ENCODE peak calls at places on chromosomes 12 and 14, in seven cellular contexts. One of them, this sample, is unnamed.

GRCh38 chr12:76268267-76268666 is 79.9 kb downstream of the BBS10 start:
- DNase-seq in neural progenitor cell: no peak
- DNase-seq in body of pancreas: no peak
- DNase-seq in endothelial cell of umbilical vein: no peak
- DNase-seq in tibial artery: no peak
- DNase-seq in endodermal cell: no peak
- DNase-seq in heart left ventricle: no peak
- DNase-seq in this sample: no peak

GRCh38 chr12:24172773-24173447 is 223.4 kb upstream of the SOX5 start:
- DNase-seq in neural progenitor cell: no peak
- DNase-seq in heart left ventricle: no peak
- DNase-seq in endothelial cell of umbilical vein: no peak
- DNase-seq in endodermal cell: no peak
- DNase-seq in tibial artery: no peak
- DNase-seq in body of pancreas: no peak
- DNase-seq in this sample: no peak

GRCh38 chr12:76879710-76880025 is 849 bp upstream of the CSRP2 start:
- DNase-seq in body of pancreas: no peak
- DNase-seq in heart left ventricle: peak; percentile 43
- DNase-seq in endothelial cell of umbilical vein: no peak
- DNase-seq in endodermal cell: no peak
- DNase-seq in tibial artery: peak; percentile 64
- DNase-seq in neural progenitor cell: no peak
- DNase-seq in this sample: no peak

GRCh38 chr12:116160196-116160595 is 117.3 kb downstream of the MED13L start:
- DNase-seq in endothelial cell of umbilical vein: no peak
- DNase-seq in body of pancreas: no peak
- DNase-seq in endodermal cell: no peak
- DNase-seq in neural progenitor cell: no peak
- DNase-seq in heart left ventricle: no peak
- DNase-seq in tibial artery: no peak
- DNase-seq in this sample: no peak

GRCh38 chr14:93332032-93332852 is 594 bp downstream of the BTBD7 start:
- DNase-seq in tibial artery: peak; percentile 33
- DNase-seq in heart left ventricle: peak; percentile 67
- DNase-seq in endothelial cell of umbilical vein: peak; percentile 70
- DNase-seq in body of pancreas: peak; percentile 72
- DNase-seq in neural progenitor cell: peak; percentile 85
- DNase-seq in endodermal cell: peak; percentile 86
- DNase-seq in this sample: peak; percentile 70

GRCh38 chr12:109596418-109597244 is 23.0 kb downstream of the MVK start:
- DNase-seq in body of pancreas: no peak
- DNase-seq in tibial artery: no peak
- DNase-seq in neural progenitor cell: no peak
- DNase-seq in endothelial cell of umbilical vein: no peak
- DNase-seq in endodermal cell: peak; percentile 65
- DNase-seq in heart left ventricle: no peak
- DNase-seq in this sample: no peak

GRCh38 chr12:73817161-73817560 is 720.5 kb upstream of the ATXN7L3B start:
- DNase-seq in heart left ventricle: no peak
- DNase-seq in endothelial cell of umbilical vein: no peak
- DNase-seq in endodermal cell: no peak
- DNase-seq in body of pancreas: no peak
- DNase-seq in neural progenitor cell: no peak
- DNase-seq in tibial artery: no peak
- DNase-seq in this sample: no peak

GRCh38 chr12:12010277-12011031 is 60.3 kb upstream of the BCL2L14 start:
- DNase-seq in endothelial cell of umbilical vein: no peak
- DNase-seq in body of pancreas: peak; percentile 69
- DNase-seq in tibial artery: peak; percentile 71
- DNase-seq in heart left ventricle: peak; percentile 74
- DNase-seq in neural progenitor cell: no peak
- DNase-seq in endodermal cell: peak; percentile 54
- DNase-seq in this sample: peak; percentile 78

GRCh38 chr14:77076118-77076631 is 21.9 kb upstream of the CIPC start:
- DNase-seq in endothelial cell of umbilical vein: peak; percentile 89
- DNase-seq in endodermal cell: peak; percentile 84
- DNase-seq in tibial artery: peak; percentile 88
- DNase-seq in body of pancreas: peak; percentile 73
- DNase-seq in heart left ventricle: peak; percentile 85
- DNase-seq in neural progenitor cell: peak; percentile 52
- DNase-seq in this sample: peak; percentile 82

GRCh38 chr12:726281-727140 is 25.9 kb upstream of the WNK1 start:
- DNase-seq in endothelial cell of umbilical vein: no peak
- DNase-seq in neural progenitor cell: no peak
- DNase-seq in endodermal cell: no peak
- DNase-seq in heart left ventricle: no peak
- DNase-seq in body of pancreas: no peak
- DNase-seq in tibial artery: no peak
- DNase-seq in this sample: no peak

GRCh38 chr12:81992461-81992860 is 233.3 kb upstream of the PPFIA2 start:
- DNase-seq in endothelial cell of umbilical vein: peak; percentile 1
- DNase-seq in body of pancreas: peak; percentile 10
- DNase-seq in heart left ventricle: no peak
- DNase-seq in tibial artery: peak; percentile 30
- DNase-seq in neural progenitor cell: peak; percentile 59
- DNase-seq in endodermal cell: peak; percentile 84
- DNase-seq in this sample: no peak

GRCh38 chr12:26219736-26220135 is 24.4 kb downstream of the SSPN start:
- DNase-seq in endothelial cell of umbilical vein: no peak
- DNase-seq in endodermal cell: no peak
- DNase-seq in heart left ventricle: no peak
- DNase-seq in tibial artery: no peak
- DNase-seq in neural progenitor cell: no peak
- DNase-seq in body of pancreas: no peak
- DNase-seq in this sample: no peak

GRCh38 chr14:49861581-49861922 is 9.0 kb upstream of the NEMF start:
- DNase-seq in endothelial cell of umbilical vein: no peak
- DNase-seq in tibial artery: peak; percentile 67
- DNase-seq in neural progenitor cell: peak; percentile 79
- DNase-seq in body of pancreas: peak; percentile 57
- DNase-seq in endodermal cell: peak; percentile 86
- DNase-seq in heart left ventricle: peak; percentile 72
- DNase-seq in this sample: peak; percentile 77

GRCh38 chr14:22265319-22266140 is 323.5 kb downstream of the DAD1 start:
- DNase-seq in tibial artery: no peak
- DNase-seq in body of pancreas: no peak
- DNase-seq in endodermal cell: no peak
- DNase-seq in endothelial cell of umbilical vein: no peak
- DNase-seq in neural progenitor cell: peak; percentile 40
- DNase-seq in heart left ventricle: no peak
- DNase-seq in this sample: no peak

GRCh38 chr12:22527999-22528398 is 16.3 kb downstream of the C2CD5 start:
- DNase-seq in neural progenitor cell: no peak
- DNase-seq in endothelial cell of umbilical vein: peak; percentile 71
- DNase-seq in body of pancreas: no peak
- DNase-seq in heart left ventricle: no peak
- DNase-seq in endodermal cell: no peak
- DNase-seq in tibial artery: no peak
- DNase-seq in this sample: no peak

GRCh38 chr12:27425306-27425705 is 21.2 kb upstream of the SMCO2 start:
- DNase-seq in heart left ventricle: no peak
- DNase-seq in body of pancreas: no peak
- DNase-seq in endodermal cell: no peak
- DNase-seq in endothelial cell of umbilical vein: no peak
- DNase-seq in tibial artery: no peak
- DNase-seq in neural progenitor cell: no peak
- DNase-seq in this sample: no peak

GRCh38 chr12:107983871-107984480 is 145.1 kb upstream of the WSCD2 start:
- DNase-seq in endothelial cell of umbilical vein: no peak
- DNase-seq in neural progenitor cell: no peak
- DNase-seq in heart left ventricle: no peak
- DNase-seq in tibial artery: no peak
- DNase-seq in endodermal cell: no peak
- DNase-seq in body of pancreas: no peak
- DNase-seq in this sample: no peak

GRCh38 chr14:35696575-35696974 is 112.5 kb downstream of the RALGAPA1 start:
- DNase-seq in endodermal cell: no peak
- DNase-seq in endothelial cell of umbilical vein: peak; percentile 8
- DNase-seq in heart left ventricle: no peak
- DNase-seq in neural progenitor cell: no peak
- DNase-seq in tibial artery: no peak
- DNase-seq in body of pancreas: no peak
- DNase-seq in this sample: no peak

GRCh38 chr12:29025936-29026335 is 123.1 kb upstream of the FAR2 start:
- DNase-seq in neural progenitor cell: no peak
- DNase-seq in endothelial cell of umbilical vein: no peak
- DNase-seq in endodermal cell: no peak
- DNase-seq in heart left ventricle: no peak
- DNase-seq in body of pancreas: no peak
- DNase-seq in tibial artery: no peak
- DNase-seq in this sample: no peak

GRCh38 chr14:59199614-59200013 is 11.1 kb downstream of the DAAM1 start:
- DNase-seq in neural progenitor cell: no peak
- DNase-seq in heart left ventricle: no peak
- DNase-seq in endodermal cell: no peak
- DNase-seq in tibial artery: no peak
- DNase-seq in body of pancreas: no peak
- DNase-seq in endothelial cell of umbilical vein: no peak
- DNase-seq in this sample: no peak

GRCh38 chr12:95583933-95584332 is 32.7 kb upstream of the USP44 start:
- DNase-seq in heart left ventricle: no peak
- DNase-seq in neural progenitor cell: no peak
- DNase-seq in endodermal cell: peak; percentile 60
- DNase-seq in endothelial cell of umbilical vein: no peak
- DNase-seq in tibial artery: no peak
- DNase-seq in body of pancreas: no peak
- DNase-seq in this sample: no peak

GRCh38 chr14:86003998-86004397 is 474.1 kb downstream of the FLRT2 start:
- DNase-seq in tibial artery: no peak
- DNase-seq in endodermal cell: no peak
- DNase-seq in endothelial cell of umbilical vein: no peak
- DNase-seq in body of pancreas: no peak
- DNase-seq in neural progenitor cell: no peak
- DNase-seq in heart left ventricle: no peak
- DNase-seq in this sample: no peak

GRCh38 chr12:75634244-75635222 is 123.1 kb upstream of the KRR1 start:
- DNase-seq in heart left ventricle: no peak
- DNase-seq in tibial artery: no peak
- DNase-seq in endothelial cell of umbilical vein: peak; percentile 69
- DNase-seq in body of pancreas: no peak
- DNase-seq in neural progenitor cell: no peak
- DNase-seq in endodermal cell: no peak
- DNase-seq in this sample: no peak

GRCh38 chr12:95218164-95218851 is 701 bp downstream of the VEZT start:
- DNase-seq in tibial artery: no peak
- DNase-seq in body of pancreas: peak; percentile 75
- DNase-seq in heart left ventricle: no peak
- DNase-seq in neural progenitor cell: no peak
- DNase-seq in endothelial cell of umbilical vein: peak; percentile 81
- DNase-seq in endodermal cell: no peak
- DNase-seq in this sample: no peak

GRCh38 chr12:80233926-80234325 is 134.6 kb downstream of the OTOGL start:
- DNase-seq in neural progenitor cell: no peak
- DNase-seq in endothelial cell of umbilical vein: no peak
- DNase-seq in heart left ventricle: no peak
- DNase-seq in tibial artery: no peak
- DNase-seq in body of pancreas: no peak
- DNase-seq in endodermal cell: no peak
- DNase-seq in this sample: no peak

GRCh38 chr14:69084023-69084422 is 68.9 kb downstream of the DCAF5 start:
- DNase-seq in neural progenitor cell: no peak
- DNase-seq in body of pancreas: no peak
- DNase-seq in endothelial cell of umbilical vein: no peak
- DNase-seq in tibial artery: no peak
- DNase-seq in heart left ventricle: no peak
- DNase-seq in endodermal cell: peak; percentile 49
- DNase-seq in this sample: no peak
- H3K27ac ChIP-seq in neural progenitor cell: no peak overlapping the region
- H3K27ac ChIP-seq in body of pancreas: no peak overlapping the region
- H3K27ac ChIP-seq in endothelial cell of umbilical vein: no peak overlapping the region
- H3K27ac ChIP-seq in tibial artery: no peak overlapping the region
- H3K27ac ChIP-seq in heart left ventricle: no peak overlapping the region
- H3K27ac ChIP-seq in endodermal cell: no peak overlapping the region
- H3K27ac ChIP-seq in this sample: no peak overlapping the region

GRCh38 chr14:75711796-75712211 is 50.8 kb downstream of the TTLL5 start:
- DNase-seq in neural progenitor cell: peak; percentile 88
- DNase-seq in tibial artery: peak; percentile 56
- DNase-seq in body of pancreas: peak; percentile 90
- DNase-seq in heart left ventricle: peak; percentile 74
- DNase-seq in endothelial cell of umbilical vein: peak; percentile 46
- DNase-seq in endodermal cell: peak; percentile 86
- DNase-seq in this sample: peak; percentile 77
- H3K4me1 ChIP-seq in neural progenitor cell: peaks cover 17% of the 10 kb centered on the region
- H3K4me1 ChIP-seq in tibial artery: peaks cover 9% of the 10 kb centered on the region
- H3K4me1 ChIP-seq in body of pancreas: peaks cover 38% of the 10 kb centered on the region
- H3K4me1 ChIP-seq in heart left ventricle: peaks cover 28% of the 10 kb centered on the region
- H3K4me1 ChIP-seq in endothelial cell of umbilical vein: peaks cover 3% of the 10 kb centered on the region
- H3K4me1 ChIP-seq in endodermal cell: peaks cover 21% of the 10 kb centered on the region
- H3K4me1 ChIP-seq in this sample: peaks cover 7% of the 10 kb centered on the region

DNA sequence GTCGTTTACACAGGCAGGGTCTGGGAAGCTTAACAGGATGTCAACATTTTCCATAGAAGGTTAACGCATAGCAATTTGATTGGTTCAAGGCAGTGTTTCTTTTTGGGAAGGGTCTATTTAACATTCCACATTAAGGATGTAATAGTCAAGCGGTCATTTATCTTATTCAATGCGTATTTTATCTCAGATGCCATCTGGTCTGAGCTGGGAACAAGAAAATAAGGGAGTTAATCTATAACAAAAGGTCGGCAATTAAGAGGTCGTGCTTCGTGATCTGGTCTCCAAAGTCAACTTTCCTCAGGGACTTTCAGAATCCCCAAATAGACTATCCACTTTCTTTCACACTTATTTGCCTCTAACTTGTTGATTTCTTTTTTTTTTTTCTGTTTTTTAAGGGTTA is 614 bp upstream of the RESF1 start:
- DNase-seq in endodermal cell: no peak
- DNase-seq in body of pancreas: no peak
- DNase-seq in endothelial cell of umbilical vein: no peak
- DNase-seq in tibial artery: no peak
- DNase-seq in heart left ventricle: no peak
- DNase-seq in neural progenitor cell: peak; percentile 8
- DNase-seq in this sample: no peak
- H3K9me3 ChIP-seq in endodermal cell: peaks cover 20% of the 10 kb centered on the region
- H3K9me3 ChIP-seq in body of pancreas: no peaks in the 10 kb centered on the region
- H3K9me3 ChIP-seq in endothelial cell of umbilical vein: no peaks in the 10 kb centered on the region
- H3K9me3 ChIP-seq in tibial artery: no peaks in the 10 kb centered on the region
- H3K9me3 ChIP-seq in heart left ventricle: no peaks in the 10 kb centered on the region
- H3K9me3 ChIP-seq in neural progenitor cell: no peaks in the 10 kb centered on the region
- H3K9me3 ChIP-seq in this sample: no peaks in the 10 kb centered on the region

DNA sequence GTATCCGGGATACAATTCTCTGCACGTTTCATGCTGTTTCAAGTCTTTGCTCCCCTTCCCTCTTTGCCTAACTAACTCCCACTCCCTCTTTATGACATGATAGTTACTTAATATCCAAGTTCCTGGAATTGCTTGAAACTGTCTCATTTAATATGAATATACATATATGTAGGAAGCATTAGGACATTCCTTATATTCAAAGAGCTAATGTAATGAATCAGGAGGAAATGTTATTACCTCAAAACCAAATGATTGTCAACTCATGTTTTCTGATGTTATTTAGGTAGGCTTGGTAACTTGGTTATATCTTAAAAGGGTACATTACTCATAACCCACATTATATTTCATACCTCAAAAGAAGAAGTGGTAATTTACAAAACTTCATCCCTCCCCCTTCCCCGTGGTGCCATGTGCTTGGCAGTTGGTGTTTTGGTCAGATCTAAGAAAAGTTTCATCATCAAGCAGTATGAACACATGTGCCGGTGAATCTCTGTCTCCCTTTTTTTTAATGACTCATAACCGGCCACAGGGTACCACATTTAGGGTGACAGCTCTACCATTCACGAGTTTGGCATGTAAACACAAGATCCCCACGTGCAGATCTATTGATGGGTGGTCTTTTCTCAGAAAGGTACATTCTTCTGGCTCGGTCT is 56.5 kb downstream of the HCAR2 start:
- DNase-seq in heart left ventricle: no peak
- DNase-seq in neural progenitor cell: no peak
- DNase-seq in body of pancreas: peak; percentile 36
- DNase-seq in endothelial cell of umbilical vein: no peak
- DNase-seq in endodermal cell: no peak
- DNase-seq in tibial artery: peak; percentile 25
- DNase-seq in this sample: no peak
- H3K27ac ChIP-seq in heart left ventricle: no peak overlapping the region
- H3K27ac ChIP-seq in neural progenitor cell: no peak overlapping the region
- H3K27ac ChIP-seq in body of pancreas: no peak overlapping the region
- H3K27ac ChIP-seq in endothelial cell of umbilical vein: no peak overlapping the region
- H3K27ac ChIP-seq in endodermal cell: no peak overlapping the region
- H3K27ac ChIP-seq in tibial artery: no peak overlapping the region
- H3K27ac ChIP-seq in this sample: no peak overlapping the region